ENCODE peak calls at places on chromosomes 13 and 19, in six cellular contexts. One of them, this sample, is unnamed.

GRCh38 chr19:41993612-41994483 is at the start of gene ATP1A3:
- DNase-seq in upper lobe of right lung: no peak
- DNase-seq in tibial artery: no peak
- DNase-seq in CD8-positive, alpha-beta memory T cell: peak
- DNase-seq in cardiac fibroblast: peak
- DNase-seq in right lobe of liver: no peak
- DNase-seq in this sample: peak

GRCh38 chr13:85565652-85566051 is 233.6 kb downstream of the SLITRK6 start:
- DNase-seq in upper lobe of right lung: no peak
- DNase-seq in CD8-positive, alpha-beta memory T cell: no peak
- DNase-seq in cardiac fibroblast: no peak
- DNase-seq in tibial artery: no peak
- DNase-seq in right lobe of liver: no peak
- DNase-seq in this sample: no peak

GRCh38 chr19:56309511-56310185 is 5.0 kb downstream of the ZSCAN5A start:
- DNase-seq in cardiac fibroblast: peak
- DNase-seq in right lobe of liver: no peak
- DNase-seq in CD8-positive, alpha-beta memory T cell: peak
- DNase-seq in upper lobe of right lung: peak
- DNase-seq in tibial artery: no peak
- DNase-seq in this sample: peak

GRCh38 chr13:85284349-85284748 is 514.9 kb downstream of the SLITRK6 start:
- DNase-seq in right lobe of liver: no peak
- DNase-seq in cardiac fibroblast: no peak
- DNase-seq in CD8-positive, alpha-beta memory T cell: no peak
- DNase-seq in tibial artery: no peak
- DNase-seq in upper lobe of right lung: no peak
- DNase-seq in this sample: no peak

GRCh38 chr13:94620286-94620896 is 18.7 kb downstream of the GPR180 start:
- DNase-seq in CD8-positive, alpha-beta memory T cell: no peak
- DNase-seq in right lobe of liver: no peak
- DNase-seq in cardiac fibroblast: peak
- DNase-seq in upper lobe of right lung: no peak
- DNase-seq in tibial artery: no peak
- DNase-seq in this sample: peak

GRCh38 chr13:75666646-75667351 is 30.7 kb downstream of the LMO7 start:
- DNase-seq in cardiac fibroblast: peak
- DNase-seq in right lobe of liver: no peak
- DNase-seq in CD8-positive, alpha-beta memory T cell: no peak
- DNase-seq in upper lobe of right lung: no peak
- DNase-seq in tibial artery: no peak
- DNase-seq in this sample: peak

GRCh38 chr19:55156202-55157063 is 1.1 kb downstream of the TNNI3 start:
- DNase-seq in CD8-positive, alpha-beta memory T cell: no peak
- DNase-seq in cardiac fibroblast: no peak
- DNase-seq in right lobe of liver: no peak
- DNase-seq in upper lobe of right lung: peak
- DNase-seq in tibial artery: no peak
- DNase-seq in this sample: no peak

GRCh38 chr13:80400164-80400767 is 59.3 kb upstream of the SPRY2 start:
- DNase-seq in right lobe of liver: no peak
- DNase-seq in CD8-positive, alpha-beta memory T cell: no peak
- DNase-seq in upper lobe of right lung: no peak
- DNase-seq in cardiac fibroblast: no peak
- DNase-seq in tibial artery: no peak
- DNase-seq in this sample: no peak

GRCh38 chr19:10736916-10737551 is 19.2 kb downstream of the DNM2 start:
- DNase-seq in tibial artery: no peak
- DNase-seq in CD8-positive, alpha-beta memory T cell: no peak
- DNase-seq in upper lobe of right lung: no peak
- DNase-seq in cardiac fibroblast: no peak
- DNase-seq in right lobe of liver: no peak
- DNase-seq in this sample: no peak

GRCh38 chr19:1941146-1942077 is at the start of gene CSNK1G2:
- DNase-seq in CD8-positive, alpha-beta memory T cell: no peak
- DNase-seq in upper lobe of right lung: peak
- DNase-seq in cardiac fibroblast: no peak
- DNase-seq in right lobe of liver: peak
- DNase-seq in tibial artery: no peak
- DNase-seq in this sample: no peak

GRCh38 chr13:59533561-59534337 is 630.0 kb downstream of the DIAPH3 start:
- DNase-seq in tibial artery: no peak
- DNase-seq in CD8-positive, alpha-beta memory T cell: no peak
- DNase-seq in cardiac fibroblast: peak
- DNase-seq in right lobe of liver: no peak
- DNase-seq in upper lobe of right lung: no peak
- DNase-seq in this sample: no peak

GRCh38 chr19:2048959-2049740 is 1.9 kb downstream of the MKNK2 start:
- DNase-seq in cardiac fibroblast: peak
- DNase-seq in tibial artery: peak
- DNase-seq in CD8-positive, alpha-beta memory T cell: no peak
- DNase-seq in upper lobe of right lung: peak
- DNase-seq in right lobe of liver: no peak
- DNase-seq in this sample: no peak

GRCh38 chr19:46943150-46943946 is 76.3 kb upstream of the NPAS1 start:
- DNase-seq in CD8-positive, alpha-beta memory T cell: no peak
- DNase-seq in upper lobe of right lung: no peak
- DNase-seq in cardiac fibroblast: no peak
- DNase-seq in tibial artery: no peak
- DNase-seq in right lobe of liver: peak
- DNase-seq in this sample: no peak

GRCh38 chr13:42277618-42278276 is 5.8 kb downstream of the AKAP11 start:
- DNase-seq in upper lobe of right lung: no peak
- DNase-seq in CD8-positive, alpha-beta memory T cell: no peak
- DNase-seq in cardiac fibroblast: peak
- DNase-seq in tibial artery: no peak
- DNase-seq in right lobe of liver: no peak
- DNase-seq in this sample: no peak

GRCh38 chr19:32345261-32346207 is at the start of gene ZNF507:
- DNase-seq in tibial artery: peak
- DNase-seq in upper lobe of right lung: peak
- DNase-seq in cardiac fibroblast: peak
- DNase-seq in CD8-positive, alpha-beta memory T cell: peak
- DNase-seq in right lobe of liver: peak
- DNase-seq in this sample: peak

GRCh38 chr19:11421607-11422098 is 2.5 kb upstream of the RGL3 start:
- DNase-seq in cardiac fibroblast: no peak
- DNase-seq in upper lobe of right lung: peak
- DNase-seq in right lobe of liver: peak
- DNase-seq in tibial artery: peak
- DNase-seq in CD8-positive, alpha-beta memory T cell: peak
- DNase-seq in this sample: no peak

GRCh38 chr19:33080761-33081681 is at the start of gene GPATCH1:
- DNase-seq in right lobe of liver: peak
- DNase-seq in tibial artery: peak
- DNase-seq in CD8-positive, alpha-beta memory T cell: peak
- DNase-seq in cardiac fibroblast: peak
- DNase-seq in upper lobe of right lung: peak
- DNase-seq in this sample: peak

GRCh38 chr13:67408823-67409222 is 178.7 kb upstream of the PCDH9 start:
- DNase-seq in upper lobe of right lung: no peak
- DNase-seq in CD8-positive, alpha-beta memory T cell: no peak
- DNase-seq in tibial artery: no peak
- DNase-seq in cardiac fibroblast: peak
- DNase-seq in right lobe of liver: no peak
- DNase-seq in this sample: no peak

GRCh38 chr13:67416047-67416925 is 186.2 kb upstream of the PCDH9 start:
- DNase-seq in cardiac fibroblast: peak
- DNase-seq in upper lobe of right lung: peak
- DNase-seq in right lobe of liver: no peak
- DNase-seq in CD8-positive, alpha-beta memory T cell: no peak
- DNase-seq in tibial artery: no peak
- DNase-seq in this sample: peak

DNA sequence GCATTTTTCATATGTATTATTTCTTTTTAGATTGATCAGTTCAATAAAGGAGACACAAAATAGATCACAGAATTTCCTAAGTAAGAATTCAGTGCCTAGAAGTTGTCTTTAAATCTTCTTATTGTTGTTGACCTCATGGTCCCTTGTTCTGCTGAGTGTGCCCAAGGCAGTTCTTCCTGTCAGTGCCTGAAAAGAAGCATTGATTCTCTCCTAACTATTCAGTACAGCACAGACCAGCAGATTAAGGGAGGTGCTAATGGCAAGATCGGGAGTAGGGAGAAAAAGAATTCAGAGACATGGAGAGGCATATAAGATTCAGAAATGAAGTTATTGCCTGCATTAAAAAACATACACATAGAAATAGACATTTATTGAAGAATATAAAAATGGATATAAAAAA is 180.5 kb upstream of the PCDH9 start:
- DNase-seq in upper lobe of right lung: no peak
- DNase-seq in CD8-positive, alpha-beta memory T cell: no peak
- DNase-seq in cardiac fibroblast: no peak
- DNase-seq in right lobe of liver: no peak
- DNase-seq in tibial artery: no peak
- DNase-seq in this sample: no peak
- H3K4me3 ChIP-seq in upper lobe of right lung: no peak
- H3K4me3 ChIP-seq in CD8-positive, alpha-beta memory T cell: no peak
- H3K4me3 ChIP-seq in cardiac fibroblast: no peak
- H3K4me3 ChIP-seq in right lobe of liver: no peak
- H3K4me3 ChIP-seq in tibial artery: no peak
- H3K4me3 ChIP-seq in this sample: no peak

DNA sequence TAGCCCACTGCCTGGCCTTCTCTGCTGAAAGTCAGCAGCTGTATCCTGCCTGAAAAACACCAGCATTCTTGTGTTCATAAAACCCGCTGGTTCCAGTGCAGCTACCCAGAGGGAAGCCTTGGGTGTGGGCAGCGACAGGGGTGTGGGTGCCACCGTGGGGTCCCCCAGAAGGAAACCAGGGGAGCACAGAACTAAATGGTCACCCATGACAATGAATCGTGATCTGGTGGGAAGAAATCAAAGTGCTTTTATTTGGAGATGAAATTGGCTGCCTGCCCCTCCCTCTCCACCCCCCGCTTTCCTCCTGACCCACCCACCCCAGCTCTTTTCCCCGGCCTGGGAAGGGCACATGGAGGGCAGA is 13.7 kb downstream of the RASA3 start:
- DNase-seq in right lobe of liver: peak
- DNase-seq in tibial artery: no peak
- DNase-seq in CD8-positive, alpha-beta memory T cell: no peak
- DNase-seq in cardiac fibroblast: peak
- DNase-seq in upper lobe of right lung: no peak
- DNase-seq in this sample: peak
- H3K4me3 ChIP-seq in right lobe of liver: no peak
- H3K4me3 ChIP-seq in tibial artery: peak
- H3K4me3 ChIP-seq in CD8-positive, alpha-beta memory T cell: no peak
- H3K4me3 ChIP-seq in cardiac fibroblast: no peak
- H3K4me3 ChIP-seq in upper lobe of right lung: no peak
- H3K4me3 ChIP-seq in this sample: peak

DNA sequence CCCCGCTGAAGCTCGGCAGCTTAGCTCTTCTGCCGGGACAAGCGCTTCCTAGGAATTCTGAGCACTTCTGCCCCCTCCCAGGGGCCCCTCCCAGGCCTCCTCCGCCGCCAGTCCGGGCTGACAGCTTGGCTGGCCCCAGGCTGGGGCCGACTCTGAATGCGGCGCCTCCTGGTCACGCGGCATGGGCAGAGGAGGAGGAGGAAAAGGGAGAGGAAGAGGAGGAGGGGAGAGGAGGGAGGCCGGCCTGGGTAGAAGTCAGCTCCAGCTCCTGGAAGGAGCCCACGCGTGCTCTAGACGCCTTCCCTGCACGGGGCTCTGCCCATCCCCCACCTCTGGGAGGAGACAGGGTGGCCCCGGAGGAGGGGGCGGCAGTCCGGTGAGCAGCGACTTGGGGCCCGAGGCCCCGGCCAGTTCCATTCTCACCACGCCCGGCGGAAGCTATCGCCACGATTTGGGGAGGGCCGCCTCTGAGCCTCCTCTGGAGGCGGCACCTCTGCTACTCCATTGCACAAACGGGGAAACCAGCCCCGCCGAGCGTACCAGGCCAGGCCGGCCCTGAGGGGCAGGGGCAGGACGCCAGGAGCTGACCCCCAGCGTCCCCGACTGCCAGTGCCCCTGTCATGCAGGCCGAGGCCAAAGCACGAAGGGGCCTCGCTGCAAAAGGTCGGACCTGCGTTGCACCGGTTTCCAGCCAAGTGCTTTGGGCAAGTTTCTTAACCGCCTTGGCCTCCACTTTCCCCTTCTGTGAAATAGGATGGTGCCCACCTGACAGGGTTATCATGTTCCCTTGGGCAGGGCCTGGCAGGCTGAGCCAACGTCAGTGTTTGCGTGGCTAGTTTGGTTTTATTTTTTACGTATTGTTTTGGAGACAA is 31.6 kb downstream of the CCNE1 start:
- DNase-seq in upper lobe of right lung: peak
- DNase-seq in right lobe of liver: peak
- DNase-seq in tibial artery: peak
- DNase-seq in CD8-positive, alpha-beta memory T cell: peak
- DNase-seq in cardiac fibroblast: no peak
- DNase-seq in this sample: no peak
- H3K4me3 ChIP-seq in upper lobe of right lung: peak
- H3K4me3 ChIP-seq in right lobe of liver: no peak
- H3K4me3 ChIP-seq in tibial artery: peak
- H3K4me3 ChIP-seq in CD8-positive, alpha-beta memory T cell: peak
- H3K4me3 ChIP-seq in cardiac fibroblast: peak
- H3K4me3 ChIP-seq in this sample: peak

GRCh38 chr19:18097217-18097992 is at the start of gene MAST3:
- DNase-seq in right lobe of liver: peak
- DNase-seq in cardiac fibroblast: peak
- DNase-seq in upper lobe of right lung: peak
- DNase-seq in tibial artery: peak
- DNase-seq in CD8-positive, alpha-beta memory T cell: peak
- DNase-seq in this sample: peak

GRCh38 chr19:18097993-18098890 is 664 bp downstream of the MAST3 start:
- DNase-seq in right lobe of liver: no peak
- DNase-seq in tibial artery: no peak
- DNase-seq in CD8-positive, alpha-beta memory T cell: no peak
- DNase-seq in cardiac fibroblast: no peak
- DNase-seq in upper lobe of right lung: no peak
- DNase-seq in this sample: no peak

GRCh38 chr19:18100710-18101109 is 3.1 kb downstream of the MAST3 start:
- DNase-seq in right lobe of liver: no peak
- DNase-seq in CD8-positive, alpha-beta memory T cell: no peak
- DNase-seq in cardiac fibroblast: no peak
- DNase-seq in tibial artery: no peak
- DNase-seq in upper lobe of right lung: no peak
- DNase-seq in this sample: no peak

GRCh38 chr19:18099623-18099995 is 2.0 kb downstream of the MAST3 start:
- DNase-seq in cardiac fibroblast: no peak
- DNase-seq in upper lobe of right lung: no peak
- DNase-seq in right lobe of liver: no peak
- DNase-seq in CD8-positive, alpha-beta memory T cell: no peak
- DNase-seq in tibial artery: no peak
- DNase-seq in this sample: no peak

DNA sequence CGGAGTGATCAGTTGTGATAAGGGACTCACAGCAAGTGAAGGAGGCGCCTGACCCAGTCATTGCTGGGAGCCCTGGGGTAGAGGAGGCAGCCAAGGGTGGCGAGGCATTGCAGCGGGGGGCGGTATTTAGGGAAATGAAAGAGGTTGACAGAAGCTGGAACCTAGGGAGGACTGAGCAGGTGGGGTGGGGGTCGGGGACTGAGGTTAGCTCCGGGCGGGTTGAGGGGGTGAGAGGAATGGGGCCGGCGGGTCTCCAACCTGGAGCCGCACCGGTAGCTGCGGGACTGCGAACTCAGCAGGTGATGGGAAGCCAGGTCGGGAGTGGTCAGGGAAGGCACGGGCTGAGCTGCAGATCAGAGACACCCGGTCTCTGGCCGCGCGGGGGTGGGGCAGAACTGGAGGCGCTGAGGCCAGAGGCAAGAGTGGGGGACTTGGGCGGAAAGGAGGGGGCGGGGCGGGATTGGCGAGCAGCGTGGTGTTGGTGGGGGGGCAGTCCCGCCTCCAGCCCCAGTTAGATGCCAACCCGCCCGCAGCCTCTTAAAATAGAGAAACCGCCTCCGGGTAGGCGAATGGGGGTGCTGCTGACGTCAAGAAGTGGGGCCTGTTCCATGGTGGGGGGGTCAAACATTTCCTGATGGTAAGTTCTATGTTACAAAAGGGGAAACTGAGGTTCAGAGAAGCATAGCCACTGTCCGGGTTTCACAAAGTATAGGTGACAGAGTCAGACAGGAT is 1.5 kb downstream of the MAST3 start:
- DNase-seq in cardiac fibroblast: no peak
- DNase-seq in tibial artery: no peak
- DNase-seq in right lobe of liver: no peak
- DNase-seq in upper lobe of right lung: peak
- DNase-seq in CD8-positive, alpha-beta memory T cell: peak
- DNase-seq in this sample: no peak
- H3K4me3 ChIP-seq in cardiac fibroblast: no peak
- H3K4me3 ChIP-seq in tibial artery: peak
- H3K4me3 ChIP-seq in right lobe of liver: no peak
- H3K4me3 ChIP-seq in upper lobe of right lung: peak
- H3K4me3 ChIP-seq in CD8-positive, alpha-beta memory T cell: peak
- H3K4me3 ChIP-seq in this sample: no peak